ENCODE peak calls at places on chromosomes 13 and 19, in nine cellular contexts. X is AG09309; R is foreskin melanocyte; U is DMS153; C is activated naive CD8-positive, alpha-beta T cell treated with anti-CD3 and anti-CD28 coated beads, Interleukin-2, amount 10 ng/mL, durations not matched to agents 7 days and 5 days; T is PC-3; A is hypothalamus; B is stimulated activated CD4-positive, alpha-beta T cell treated with anti-CD3 and anti-CD28 coated beads, TNF-alpha, amount 100 ng/mL, for 4 hours; O is stimulated activated naive CD8-positive, alpha-beta T cell treated with anti-CD3 and anti-CD28 coated beads, Interleukin-15, Interleukin-2, amounts not matched to agents 100 U/mL and 50 U/mL, for 24 hours. S is an unnamed sample.

GRCh38 chr13:32837307-32837972 is 178.8 kb upstream of the KL start:
- DNase-seq in C (no peak), R (no peak), T (peak; percentile 56), U (peak; percentile 65), A (no peak), B (no peak), X (no peak), O (no peak), S (no peak)

GRCh38 chr19:8363803-8364771 is at the start of gene ANGPTL4:
- DNase-seq in R (no peak), B (peak; percentile 59), O (peak; percentile 81), A (peak; percentile 20), X (no peak), U (no peak), T (peak; percentile 79), C (peak; percentile 71), S (peak; percentile 71)

GRCh38 chr13:20840590-20840989 is 62.0 kb downstream of the XPO4 start:
- DNase-seq in T (no peak), U (no peak), X (no peak), R (no peak), B (no peak), A (no peak), O (no peak), C (no peak), S (no peak)

GRCh38 chr19:49453013-49453756 is at the start of gene ALDH16A1:
- DNase-seq in U (peak; percentile 97), R (peak; percentile 96), O (peak; percentile 98), C (peak; percentile 99), B (peak; percentile 95), X (peak; percentile 89), A (peak; percentile 96), T (no peak), S (peak; percentile 98)

GRCh38 chr19:39752795-39753194 is 15.0 kb upstream of the CLC start:
- DNase-seq in C (no peak), A (no peak), U (no peak), T (no peak), X (no peak), O (no peak), B (no peak), R (no peak), S (no peak)

GRCh38 chr13:102724923-102725322 is 30.1 kb upstream of the METTL21C start:
- DNase-seq in T (peak; percentile 56), X (peak; percentile 54), B (no peak), A (peak; percentile 4), O (no peak), U (peak; percentile 15), R (no peak), C (no peak), S (peak; percentile 24)

GRCh38 chr13:35720690-35721554 is 244.4 kb upstream of the MAB21L1 start:
- DNase-seq in R (peak; percentile 30), O (peak; percentile 45), U (no peak), T (peak; percentile 70), C (peak; percentile 62), B (no peak), A (peak; percentile 50), X (no peak), S (peak; percentile 39)

GRCh38 chr13:113445791-113446487 is 7.3 kb downstream of the ADPRHL1 start:
- DNase-seq in O (no peak), T (no peak), B (no peak), X (no peak), R (no peak), A (no peak), C (no peak), U (no peak), S (peak; percentile 30)

GRCh38 chr13:107360010-107360409 is 792.1 kb upstream of the ARGLU1 start:
- DNase-seq in X (no peak), O (no peak), T (peak; percentile 17), B (no peak), A (no peak), C (no peak), R (no peak), U (no peak), S (no peak)